ENCODE peak calls at places on chromosomes 7 and 10, in seven cellular contexts. F is upper lobe of right lung, H is WERI-Rb-1, A is prostate gland, M is brain microvascular endothelial cell, Z is OCI-LY7, Y is dorsolateral prefrontal cortex. R is an unnamed sample.

GRCh38 chr10:42951486-42952251 is 125.2 kb upstream of the RET start:
- DNase-seq in F (peak; percentile 74), H (no peak), A (no peak), M (no peak), Z (no peak), Y (no peak), R (peak; percentile 53)

GRCh38 chr10:18860591-18861205 is 187.9 kb upstream of the MALRD1 start:
- DNase-seq in F (no peak), H (no peak), A (no peak), M (no peak), Z (no peak), Y (no peak), R (no peak)

GRCh38 chr10:58412502-58412961 is 27.3 kb downstream of the TFAM start:
- DNase-seq in F (no peak), H (peak; percentile 10), A (no peak), M (peak; percentile 92), Z (no peak), Y (no peak), R (no peak)

GRCh38 chr7:3120513-3120912 is 76.8 kb upstream of the CARD11 start:
- DNase-seq in F (no peak), H (no peak), A (no peak), M (no peak), Z (peak; percentile 4), Y (no peak), R (no peak)

GRCh38 chr7:13745530-13745929 is 243.9 kb downstream of the ETV1 start:
- DNase-seq in F (no peak), H (no peak), A (no peak), M (no peak), Z (no peak), Y (no peak), R (no peak)

GRCh38 chr10:61136151-61136550 is 192.2 kb upstream of the RHOBTB1 start:
- DNase-seq in F (no peak), H (no peak), A (no peak), M (peak; percentile 40), Z (no peak), Y (no peak), R (no peak)

GRCh38 chr10:72276421-72277339 is 3.0 kb downstream of the DDIT4 start:
- DNase-seq in F (no peak), H (no peak), A (no peak), M (peak; percentile 60), Z (no peak), Y (no peak), R (no peak)

GRCh38 chr10:99435986-99436633 is 5.7 kb upstream of the GOT1 start:
- DNase-seq in F (no peak), H (no peak), A (peak; percentile 16), M (peak; percentile 12), Z (peak; percentile 61), Y (no peak), R (no peak)

GRCh38 chr10:77909755-77910375 is 16.7 kb downstream of the DLG5 start:
- DNase-seq in F (no peak), H (no peak), A (no peak), M (peak; percentile 67), Z (no peak), Y (no peak), R (no peak)

GRCh38 chr7:46355331-46355730 is 434.3 kb upstream of the IGFBP3 start:
- DNase-seq in F (no peak), H (no peak), A (no peak), M (no peak), Z (no peak), Y (no peak), R (no peak)

GRCh38 chr10:92387289-92387940 is 96.4 kb downstream of the MARCHF5 start:
- DNase-seq in F (no peak), H (peak; percentile 23), A (no peak), M (peak; percentile 63), Z (peak; percentile 58), Y (no peak), R (no peak)

GRCh38 chr7:80918909-80919721 is at the start of gene SEMA3C:
- DNase-seq in F (peak; percentile 95), H (peak; percentile 84), A (peak; percentile 91), M (peak; percentile 90), Z (no peak), Y (peak; percentile 77), R (peak; percentile 94)

GRCh38 chr7:50730459-50731400 is 52.0 kb downstream of the GRB10 start:
- DNase-seq in F (no peak), H (no peak), A (no peak), M (no peak), Z (no peak), Y (no peak), R (no peak)

GRCh38 chr7:123749537-123749857 is 694 bp upstream of the WASL start:
- DNase-seq in F (no peak), H (no peak), A (no peak), M (peak; percentile 62), Z (peak; percentile 66), Y (no peak), R (peak; percentile 60)

GRCh38 chr10:131177431-131178327 is 133.8 kb downstream of the TCERG1L start:
- DNase-seq in F (no peak), H (no peak), A (peak; percentile 22), M (no peak), Z (no peak), Y (no peak), R (no peak)

GRCh38 chr10:59047180-59047579 is 129.3 kb upstream of the PHYHIPL start:
- DNase-seq in F (no peak), H (no peak), A (peak; percentile 54), M (no peak), Z (no peak), Y (no peak), R (no peak)

GRCh38 chr10:23422003-23422411 is 16.9 kb upstream of the OTUD1 start:
- DNase-seq in F (no peak), H (no peak), A (no peak), M (no peak), Z (no peak), Y (no peak), R (no peak)

GRCh38 chr10:47214520-47214919 is 85.5 kb upstream of the GDF10 start:
- DNase-seq in F (no peak), H (no peak), A (no peak), M (no peak), Z (no peak), Y (no peak), R (no peak)

GRCh38 chr10:126935263-126935946 is 30.2 kb downstream of the DOCK1 start:
- DNase-seq in F (no peak), H (no peak), A (no peak), M (peak; percentile 11), Z (no peak), Y (no peak), R (no peak)

GRCh38 chr10:63256047-63256773 is 123.1 kb downstream of the NRBF2 start:
- DNase-seq in F (no peak), H (no peak), A (no peak), M (no peak), Z (peak; percentile 60), Y (no peak), R (no peak)

GRCh38 chr10:68027429-68027828 is 47.7 kb downstream of the HERC4 start:
- DNase-seq in F (no peak), H (peak; percentile 70), A (no peak), M (no peak), Z (no peak), Y (no peak), R (no peak)

GRCh38 chr10:91453535-91453934 is 43.4 kb downstream of the HECTD2 start:
- DNase-seq in F (no peak), H (no peak), A (no peak), M (no peak), Z (no peak), Y (no peak), R (no peak)

GRCh38 chr10:97291357-97292096 is 910 bp downstream of the ARHGAP19 start:
- DNase-seq in F (no peak), H (peak; percentile 28), A (no peak), M (no peak), Z (no peak), Y (no peak), R (no peak)

GRCh38 chr10:1020460-1020859 is 5.2 kb downstream of the IDI2 start:
- DNase-seq in F (no peak), H (no peak), A (no peak), M (no peak), Z (no peak), Y (no peak), R (no peak)

GRCh38 chr7:66739953-66740301 is 606 bp upstream of the RABGEF1 start:
- DNase-seq in F (no peak), H (no peak), A (peak; percentile 16), M (no peak), Z (peak; percentile 52), Y (no peak), R (no peak)

GRCh38 chr10:122213766-122214165 is 57.3 kb upstream of the BTBD16 start:
- DNase-seq in F (no peak), H (no peak), A (no peak), M (no peak), Z (no peak), Y (peak; percentile 60), R (no peak)

GRCh38 chr7:129513546-129513945 is 11.2 kb downstream of the SMKR1 start:
- DNase-seq in F (no peak), H (no peak), A (no peak), M (no peak), Z (no peak), Y (no peak), R (peak; percentile 1)

GRCh38 chr7:95265634-95266033 is 58.7 kb downstream of the PON1 start:
- DNase-seq in F (no peak), H (no peak), A (no peak), M (no peak), Z (no peak), Y (no peak), R (no peak)
- H3K27ac ChIP-seq in F (no peak overlapping the region), H (no peak overlapping the region), A (no peak overlapping the region), M (no peak overlapping the region), Z (no peak overlapping the region), Y (no peak overlapping the region), R (no peak overlapping the region)

GRCh38 chr10:83199357-83199756 is 940.0 kb upstream of the GHITM start:
- DNase-seq in F (no peak), H (no peak), A (no peak), M (no peak), Z (no peak), Y (no peak), R (no peak)
- TF ChIP-seq CTCF in F (no peak), H (no peak), A (no peak), M (no peak), Z (no peak), Y (no peak), R (no peak)

DNA sequence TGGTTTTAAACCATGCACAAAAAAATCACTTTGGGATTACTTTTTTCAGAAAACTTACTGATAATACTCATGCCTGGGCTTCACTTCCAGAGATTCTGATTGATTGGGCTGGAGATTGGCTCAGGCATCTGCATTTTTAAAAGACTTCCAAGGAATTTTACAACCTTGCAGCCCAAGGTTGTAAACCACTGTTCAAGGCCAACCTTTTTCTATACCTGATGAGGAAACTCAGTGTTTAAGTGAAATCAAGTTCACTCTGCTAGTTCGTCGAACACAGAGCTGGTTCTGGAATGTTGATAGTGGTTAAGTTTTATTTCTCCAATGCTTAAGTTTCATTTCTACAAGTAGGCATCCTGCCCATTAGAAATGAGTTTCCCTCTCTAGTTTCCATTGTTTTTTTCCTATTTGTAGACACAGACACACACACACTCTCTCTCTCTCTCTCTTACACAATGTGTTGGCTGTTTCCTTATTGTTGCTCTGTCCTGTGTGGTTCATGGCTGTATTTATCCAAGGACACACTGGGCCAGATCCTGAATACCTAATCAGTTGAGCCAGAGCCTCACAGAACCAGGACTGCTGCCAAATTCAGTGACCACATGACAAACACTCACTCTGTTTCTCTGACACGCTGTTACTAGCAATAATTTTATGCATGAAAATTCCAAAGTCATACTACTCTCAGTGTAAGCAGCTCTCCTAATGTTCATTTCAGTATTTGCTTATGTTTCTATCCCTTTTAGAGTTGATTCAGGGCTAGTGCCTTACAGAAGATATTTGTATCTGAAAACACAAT is 3.7 kb upstream of the IFIT1B start:
- DNase-seq in F (no peak), H (no peak), A (peak; percentile 96), M (peak; percentile 91), Z (no peak), Y (peak; percentile 50), R (peak; percentile 62)
- H3K4me3 ChIP-seq in F (peak overlapping the region; percentile 2), H (no peak overlapping the region), A (no peak overlapping the region), M (no peak overlapping the region), Z (no peak overlapping the region), Y (peak overlapping the region; percentile 19), R (no peak overlapping the region)

GRCh38 chr7:25707733-25708132 is 444.3 kb upstream of the NFE2L3 start:
- DNase-seq in F (no peak), H (no peak), A (no peak), M (peak; percentile 63), Z (no peak), Y (no peak), R (no peak)
- H3K27ac ChIP-seq in F (no peak overlapping the region), H (no peak overlapping the region), A (no peak overlapping the region), M (no peak overlapping the region), Z (no peak overlapping the region), Y (no peak overlapping the region), R (no peak overlapping the region)

R was measured in lower lobe of right lung.